ENCODE peak calls at places on chromosomes 11 and 22, in seven cellular contexts. B is stimulated activated CD4-positive, alpha-beta T cell treated with anti-CD3 and anti-CD28 coated beads, Interleukin-4, amount 100 ng/mL, for 48 hours; E is PC-9; Y is ovary; X is NCI-H2107; D is stimulated activated CD8-positive, alpha-beta memory T cell treated with anti-CD3 and anti-CD28 coated beads, Interleukin-4, amount 100 ng/mL, for 1 hour; O is heart left ventricle. Z is an unnamed sample.

GRCh38 chr11:134626032-134626431 is 214.0 kb upstream of the B3GAT1 start:
- DNase-seq in X (no peak), D (no peak), O (no peak), B (no peak), Y (no peak), E (no peak), Z (no peak)

GRCh38 chr11:128437137-128437536 is 150.2 kb downstream of the ETS1 start:
- DNase-seq in X (no peak), B (no peak), O (no peak), Y (peak; percentile 45), D (no peak), E (no peak), Z (no peak)

GRCh38 chr11:44967930-44968496 is 17.3 kb upstream of the TP53I11 start:
- DNase-seq in D (no peak), E (no peak), X (no peak), Y (no peak), B (no peak), O (no peak), Z (no peak)

GRCh38 chr11:118790357-118791014 is 478 bp downstream of the DDX6 start:
- DNase-seq in D (peak; percentile 28), Y (peak; percentile 73), O (peak; percentile 74), E (peak; percentile 50), B (peak; percentile 54), X (no peak), Z (peak; percentile 48)

GRCh38 chr22:40610329-40610850 is 26.1 kb downstream of the MRTFA start:
- DNase-seq in Y (no peak), X (no peak), O (no peak), D (no peak), E (no peak), B (no peak), Z (no peak)

GRCh38 chr11:106621479-106621878 is 396.8 kb downstream of the GUCY1A2 start:
- DNase-seq in X (no peak), B (no peak), Y (no peak), E (no peak), O (no peak), D (no peak), Z (no peak)

GRCh38 chr11:8287297-8288070 is 23.8 kb upstream of the LMO1 start:
- DNase-seq in X (no peak), B (no peak), D (no peak), O (no peak), E (no peak), Y (no peak), Z (no peak)

GRCh38 chr11:86274503-86274902 is 27.5 kb upstream of the HIKESHI start:
- DNase-seq in E (no peak), X (no peak), D (no peak), B (no peak), O (no peak), Y (no peak), Z (no peak)

GRCh38 chr11:71244116-71244815 is 8.1 kb downstream of the SHANK2 start:
- DNase-seq in Y (no peak), B (no peak), O (no peak), E (no peak), X (no peak), D (no peak), Z (no peak)

GRCh38 chr11:13761250-13761649 is 92.8 kb downstream of the FAR1 start:
- DNase-seq in E (no peak), O (no peak), B (no peak), X (no peak), D (no peak), Y (no peak), Z (no peak)

GRCh38 chr11:22778642-22779041 is 51.0 kb downstream of the SVIP start:
- DNase-seq in B (no peak), X (no peak), D (no peak), Y (no peak), O (no peak), E (no peak), Z (no peak)

Z was measured in central memory CD8-positive, alpha-beta T cell.